ENCODE peak calls at places on chromosomes 1 and 21, in seven cellular contexts. One of them, this sample, is unnamed.

GRCh38 chr21:34670962-34671348 is 2.2 kb downstream of the CLIC6 start:
- DNase-seq in left cardiac atrium: no peak
- DNase-seq in activated naive CD4-positive, alpha-beta T cell: no peak
- DNase-seq in PC-3: no peak
- DNase-seq in stimulated activated CD8-positive, alpha-beta memory T cell treated with anti-CD3 and anti-CD28 coated beads, Interleukin-15, amount 100 ng/mL, for 4 hours: no peak
- DNase-seq in heart right ventricle: no peak
- DNase-seq in GM20000: peak; percentile 52
- DNase-seq in this sample: no peak

GRCh38 chr1:61746768-61747167 is 4.5 kb downstream of the PATJ start:
- DNase-seq in left cardiac atrium: no peak
- DNase-seq in activated naive CD4-positive, alpha-beta T cell: no peak
- DNase-seq in PC-3: peak; percentile 15
- DNase-seq in stimulated activated CD8-positive, alpha-beta memory T cell treated with anti-CD3 and anti-CD28 coated beads, Interleukin-15, amount 100 ng/mL, for 4 hours: no peak
- DNase-seq in heart right ventricle: no peak
- DNase-seq in GM20000: no peak
- DNase-seq in this sample: no peak

GRCh38 chr1:103560427-103560826 is 11.0 kb upstream of the AMY2B start:
- DNase-seq in left cardiac atrium: no peak
- DNase-seq in activated naive CD4-positive, alpha-beta T cell: no peak
- DNase-seq in PC-3: no peak
- DNase-seq in stimulated activated CD8-positive, alpha-beta memory T cell treated with anti-CD3 and anti-CD28 coated beads, Interleukin-15, amount 100 ng/mL, for 4 hours: no peak
- DNase-seq in heart right ventricle: no peak
- DNase-seq in GM20000: no peak
- DNase-seq in this sample: no peak

GRCh38 chr1:59498640-59499039 is 201.7 kb downstream of the FGGY start:
- DNase-seq in left cardiac atrium: no peak
- DNase-seq in activated naive CD4-positive, alpha-beta T cell: no peak
- DNase-seq in PC-3: no peak
- DNase-seq in stimulated activated CD8-positive, alpha-beta memory T cell treated with anti-CD3 and anti-CD28 coated beads, Interleukin-15, amount 100 ng/mL, for 4 hours: no peak
- DNase-seq in heart right ventricle: peak; percentile 14
- DNase-seq in GM20000: no peak
- DNase-seq in this sample: peak; percentile 44

GRCh38 chr1:147627435-147628110 is 42.8 kb downstream of the ACP6 start:
- DNase-seq in left cardiac atrium: peak; percentile 57
- DNase-seq in activated naive CD4-positive, alpha-beta T cell: peak; percentile 30
- DNase-seq in PC-3: peak; percentile 72
- DNase-seq in stimulated activated CD8-positive, alpha-beta memory T cell treated with anti-CD3 and anti-CD28 coated beads, Interleukin-15, amount 100 ng/mL, for 4 hours: peak; percentile 20
- DNase-seq in heart right ventricle: peak; percentile 34
- DNase-seq in GM20000: peak; percentile 73
- DNase-seq in this sample: peak; percentile 58

GRCh38 chr1:1847061-1847460 is 43.8 kb downstream of the GNB1 start:
- DNase-seq in left cardiac atrium: no peak
- DNase-seq in activated naive CD4-positive, alpha-beta T cell: no peak
- DNase-seq in PC-3: no peak
- DNase-seq in stimulated activated CD8-positive, alpha-beta memory T cell treated with anti-CD3 and anti-CD28 coated beads, Interleukin-15, amount 100 ng/mL, for 4 hours: no peak
- DNase-seq in heart right ventricle: no peak
- DNase-seq in GM20000: no peak
- DNase-seq in this sample: no peak

GRCh38 chr1:207002731-207003146 is 29.8 kb downstream of the C1orf116 start:
- DNase-seq in left cardiac atrium: no peak
- DNase-seq in activated naive CD4-positive, alpha-beta T cell: no peak
- DNase-seq in PC-3: peak; percentile 99
- DNase-seq in stimulated activated CD8-positive, alpha-beta memory T cell treated with anti-CD3 and anti-CD28 coated beads, Interleukin-15, amount 100 ng/mL, for 4 hours: no peak
- DNase-seq in heart right ventricle: no peak
- DNase-seq in GM20000: no peak
- DNase-seq in this sample: no peak

GRCh38 chr1:32636793-32637561 is 13.4 kb downstream of the ZBTB8OS start:
- DNase-seq in left cardiac atrium: no peak
- DNase-seq in activated naive CD4-positive, alpha-beta T cell: no peak
- DNase-seq in PC-3: peak; percentile 50
- DNase-seq in stimulated activated CD8-positive, alpha-beta memory T cell treated with anti-CD3 and anti-CD28 coated beads, Interleukin-15, amount 100 ng/mL, for 4 hours: no peak
- DNase-seq in heart right ventricle: no peak
- DNase-seq in GM20000: no peak
- DNase-seq in this sample: no peak

GRCh38 chr1:53075761-53076163 is 13.7 kb downstream of the PODN start:
- DNase-seq in left cardiac atrium: peak; percentile 18
- DNase-seq in activated naive CD4-positive, alpha-beta T cell: no peak
- DNase-seq in PC-3: no peak
- DNase-seq in stimulated activated CD8-positive, alpha-beta memory T cell treated with anti-CD3 and anti-CD28 coated beads, Interleukin-15, amount 100 ng/mL, for 4 hours: no peak
- DNase-seq in heart right ventricle: no peak
- DNase-seq in GM20000: no peak
- DNase-seq in this sample: peak; percentile 25

This sample was measured in uterus.